ENCODE peak calls at places on chromosomes 1 and 21, in five cellular contexts. One of them, this sample, is unnamed.

GRCh38 chr1:3284691-3285090 is 169.8 kb upstream of the ARHGEF16 start:
- DNase-seq in kidney epithelial cell: no peak
- DNase-seq in stimulated activated CD8-positive, alpha-beta memory T cell treated with anti-CD3 and anti-CD28 coated beads, Interleukin-4, amount 100 ng/mL, for 1 hour: no peak
- DNase-seq in kidney: no peak
- DNase-seq in aorta: no peak
- DNase-seq in this sample: no peak

GRCh38 chr1:41419584-41420295 is 58.5 kb downstream of the FOXO6 start:
- DNase-seq in kidney: no peak
- DNase-seq in kidney epithelial cell: no peak
- DNase-seq in aorta: peak; percentile 20
- DNase-seq in stimulated activated CD8-positive, alpha-beta memory T cell treated with anti-CD3 and anti-CD28 coated beads, Interleukin-4, amount 100 ng/mL, for 1 hour: no peak
- DNase-seq in this sample: no peak

GRCh38 chr1:227317541-227318002 is 720 bp downstream of the CDC42BPA start:
- DNase-seq in aorta: peak; percentile 78
- DNase-seq in stimulated activated CD8-positive, alpha-beta memory T cell treated with anti-CD3 and anti-CD28 coated beads, Interleukin-4, amount 100 ng/mL, for 1 hour: no peak
- DNase-seq in kidney epithelial cell: no peak
- DNase-seq in kidney: no peak
- DNase-seq in this sample: no peak

GRCh38 chr1:92916899-92917298 is 44.4 kb downstream of the DIPK1A start:
- DNase-seq in kidney epithelial cell: no peak
- DNase-seq in kidney: no peak
- DNase-seq in aorta: no peak
- DNase-seq in stimulated activated CD8-positive, alpha-beta memory T cell treated with anti-CD3 and anti-CD28 coated beads, Interleukin-4, amount 100 ng/mL, for 1 hour: no peak
- DNase-seq in this sample: no peak

GRCh38 chr1:54224233-54224632 is 24.3 kb downstream of the MRPL37 start:
- DNase-seq in aorta: no peak
- DNase-seq in kidney: no peak
- DNase-seq in stimulated activated CD8-positive, alpha-beta memory T cell treated with anti-CD3 and anti-CD28 coated beads, Interleukin-4, amount 100 ng/mL, for 1 hour: no peak
- DNase-seq in kidney epithelial cell: no peak
- DNase-seq in this sample: no peak

GRCh38 chr1:241895013-241895412 is 47.0 kb downstream of the EXO1 start:
- DNase-seq in kidney: no peak
- DNase-seq in stimulated activated CD8-positive, alpha-beta memory T cell treated with anti-CD3 and anti-CD28 coated beads, Interleukin-4, amount 100 ng/mL, for 1 hour: no peak
- DNase-seq in aorta: no peak
- DNase-seq in kidney epithelial cell: no peak
- DNase-seq in this sample: no peak

GRCh38 chr1:115969509-115969908 is 6.8 kb upstream of the SLC22A15 start:
- DNase-seq in stimulated activated CD8-positive, alpha-beta memory T cell treated with anti-CD3 and anti-CD28 coated beads, Interleukin-4, amount 100 ng/mL, for 1 hour: no peak
- DNase-seq in aorta: no peak
- DNase-seq in kidney epithelial cell: no peak
- DNase-seq in kidney: no peak
- DNase-seq in this sample: no peak

GRCh38 chr1:72567511-72567910 is 285.2 kb upstream of the NEGR1 start:
- DNase-seq in aorta: no peak
- DNase-seq in kidney epithelial cell: no peak
- DNase-seq in kidney: no peak
- DNase-seq in stimulated activated CD8-positive, alpha-beta memory T cell treated with anti-CD3 and anti-CD28 coated beads, Interleukin-4, amount 100 ng/mL, for 1 hour: no peak
- DNase-seq in this sample: no peak

GRCh38 chr1:9630331-9631081 is 21.0 kb upstream of the PIK3CD start:
- DNase-seq in stimulated activated CD8-positive, alpha-beta memory T cell treated with anti-CD3 and anti-CD28 coated beads, Interleukin-4, amount 100 ng/mL, for 1 hour: no peak
- DNase-seq in aorta: no peak
- DNase-seq in kidney: no peak
- DNase-seq in kidney epithelial cell: no peak
- DNase-seq in this sample: no peak

GRCh38 chr1:54600947-54601725 is 22.2 kb downstream of the FAM151A start:
- DNase-seq in stimulated activated CD8-positive, alpha-beta memory T cell treated with anti-CD3 and anti-CD28 coated beads, Interleukin-4, amount 100 ng/mL, for 1 hour: no peak
- DNase-seq in kidney: no peak
- DNase-seq in aorta: no peak
- DNase-seq in kidney epithelial cell: no peak
- DNase-seq in this sample: no peak

GRCh38 chr21:17613242-17613676 is 558 bp upstream of the BTG3 start:
- DNase-seq in stimulated activated CD8-positive, alpha-beta memory T cell treated with anti-CD3 and anti-CD28 coated beads, Interleukin-4, amount 100 ng/mL, for 1 hour: no peak
- DNase-seq in aorta: peak; percentile 79
- DNase-seq in kidney: peak; percentile 77
- DNase-seq in kidney epithelial cell: no peak
- DNase-seq in this sample: no peak

GRCh38 chr1:115215703-115216521 is 122.1 kb downstream of the NGF start:
- DNase-seq in stimulated activated CD8-positive, alpha-beta memory T cell treated with anti-CD3 and anti-CD28 coated beads, Interleukin-4, amount 100 ng/mL, for 1 hour: no peak
- DNase-seq in kidney epithelial cell: no peak
- DNase-seq in kidney: no peak
- DNase-seq in aorta: no peak
- DNase-seq in this sample: no peak

GRCh38 chr1:228935198-228935663 is 200.0 kb downstream of the RHOU start:
- DNase-seq in kidney: no peak
- DNase-seq in kidney epithelial cell: no peak
- DNase-seq in stimulated activated CD8-positive, alpha-beta memory T cell treated with anti-CD3 and anti-CD28 coated beads, Interleukin-4, amount 100 ng/mL, for 1 hour: no peak
- DNase-seq in aorta: no peak
- DNase-seq in this sample: no peak

GRCh38 chr1:29736582-29737188 is 500.4 kb downstream of the PTPRU start:
- DNase-seq in kidney epithelial cell: no peak
- DNase-seq in stimulated activated CD8-positive, alpha-beta memory T cell treated with anti-CD3 and anti-CD28 coated beads, Interleukin-4, amount 100 ng/mL, for 1 hour: no peak
- DNase-seq in aorta: no peak
- DNase-seq in kidney: no peak
- DNase-seq in this sample: no peak

GRCh38 chr1:202279806-202280205 is 61.9 kb downstream of the UBE2T start:
- DNase-seq in aorta: no peak
- DNase-seq in stimulated activated CD8-positive, alpha-beta memory T cell treated with anti-CD3 and anti-CD28 coated beads, Interleukin-4, amount 100 ng/mL, for 1 hour: no peak
- DNase-seq in kidney: no peak
- DNase-seq in kidney epithelial cell: no peak
- DNase-seq in this sample: no peak

GRCh38 chr21:38712076-38712475 is 93.7 kb upstream of the ETS2 start:
- DNase-seq in aorta: no peak
- DNase-seq in kidney epithelial cell: peak; percentile 12
- DNase-seq in stimulated activated CD8-positive, alpha-beta memory T cell treated with anti-CD3 and anti-CD28 coated beads, Interleukin-4, amount 100 ng/mL, for 1 hour: no peak
- DNase-seq in kidney: no peak
- DNase-seq in this sample: peak; percentile 15

GRCh38 chr1:30907641-30908445 is 715 bp downstream of the SDC3 start:
- DNase-seq in kidney epithelial cell: no peak
- DNase-seq in aorta: peak; percentile 76
- DNase-seq in kidney: peak; percentile 80
- DNase-seq in stimulated activated CD8-positive, alpha-beta memory T cell treated with anti-CD3 and anti-CD28 coated beads, Interleukin-4, amount 100 ng/mL, for 1 hour: no peak
- DNase-seq in this sample: no peak

GRCh38 chr1:37055631-37056030 is 21.3 kb upstream of the GRIK3 start:
- DNase-seq in kidney epithelial cell: no peak
- DNase-seq in kidney: no peak
- DNase-seq in stimulated activated CD8-positive, alpha-beta memory T cell treated with anti-CD3 and anti-CD28 coated beads, Interleukin-4, amount 100 ng/mL, for 1 hour: no peak
- DNase-seq in aorta: no peak
- DNase-seq in this sample: no peak

GRCh38 chr1:53733975-53734649 is 4.9 kb downstream of the GLIS1 start:
- DNase-seq in kidney epithelial cell: no peak
- DNase-seq in stimulated activated CD8-positive, alpha-beta memory T cell treated with anti-CD3 and anti-CD28 coated beads, Interleukin-4, amount 100 ng/mL, for 1 hour: no peak
- DNase-seq in kidney: no peak
- DNase-seq in aorta: no peak
- DNase-seq in this sample: peak; percentile 38

GRCh38 chr1:201180133-201180532 is 10.5 kb upstream of the IGFN1 start:
- DNase-seq in kidney: no peak
- DNase-seq in aorta: no peak
- DNase-seq in stimulated activated CD8-positive, alpha-beta memory T cell treated with anti-CD3 and anti-CD28 coated beads, Interleukin-4, amount 100 ng/mL, for 1 hour: no peak
- DNase-seq in kidney epithelial cell: no peak
- DNase-seq in this sample: no peak

GRCh38 chr1:192610114-192610958 is 25.6 kb upstream of the RGS13 start:
- DNase-seq in kidney: no peak
- DNase-seq in kidney epithelial cell: no peak
- DNase-seq in stimulated activated CD8-positive, alpha-beta memory T cell treated with anti-CD3 and anti-CD28 coated beads, Interleukin-4, amount 100 ng/mL, for 1 hour: no peak
- DNase-seq in aorta: no peak
- DNase-seq in this sample: no peak

GRCh38 chr1:19340387-19340937 is 28.3 kb downstream of the SLC66A1 start:
- DNase-seq in aorta: no peak
- DNase-seq in kidney epithelial cell: no peak
- DNase-seq in stimulated activated CD8-positive, alpha-beta memory T cell treated with anti-CD3 and anti-CD28 coated beads, Interleukin-4, amount 100 ng/mL, for 1 hour: no peak
- DNase-seq in kidney: no peak
- DNase-seq in this sample: no peak

GRCh38 chr1:191963286-191963685 is 195.0 kb upstream of the RGS18 start:
- DNase-seq in kidney epithelial cell: peak; percentile 12
- DNase-seq in kidney: no peak
- DNase-seq in stimulated activated CD8-positive, alpha-beta memory T cell treated with anti-CD3 and anti-CD28 coated beads, Interleukin-4, amount 100 ng/mL, for 1 hour: no peak
- DNase-seq in aorta: no peak
- DNase-seq in this sample: peak; percentile 34

GRCh38 chr1:41900611-41901444 is 17.9 kb downstream of the HIVEP3 start:
- DNase-seq in stimulated activated CD8-positive, alpha-beta memory T cell treated with anti-CD3 and anti-CD28 coated beads, Interleukin-4, amount 100 ng/mL, for 1 hour: no peak
- DNase-seq in aorta: no peak
- DNase-seq in kidney: no peak
- DNase-seq in kidney epithelial cell: peak; percentile 74
- DNase-seq in this sample: peak; percentile 77

GRCh38 chr1:98264727-98265126 is 343.9 kb upstream of the DPYD start:
- DNase-seq in kidney: no peak
- DNase-seq in aorta: no peak
- DNase-seq in kidney epithelial cell: no peak
- DNase-seq in stimulated activated CD8-positive, alpha-beta memory T cell treated with anti-CD3 and anti-CD28 coated beads, Interleukin-4, amount 100 ng/mL, for 1 hour: no peak
- DNase-seq in this sample: no peak

GRCh38 chr1:204072951-204073836 is at the start of gene SOX13:
- DNase-seq in aorta: peak; percentile 94
- DNase-seq in kidney: peak; percentile 97
- DNase-seq in kidney epithelial cell: peak; percentile 54
- DNase-seq in stimulated activated CD8-positive, alpha-beta memory T cell treated with anti-CD3 and anti-CD28 coated beads, Interleukin-4, amount 100 ng/mL, for 1 hour: no peak
- DNase-seq in this sample: peak; percentile 75

GRCh38 chr1:192263436-192263835 is 53.4 kb upstream of the RGS21 start:
- DNase-seq in kidney: no peak
- DNase-seq in kidney epithelial cell: peak; percentile 19
- DNase-seq in aorta: no peak
- DNase-seq in stimulated activated CD8-positive, alpha-beta memory T cell treated with anti-CD3 and anti-CD28 coated beads, Interleukin-4, amount 100 ng/mL, for 1 hour: no peak
- DNase-seq in this sample: no peak

GRCh38 chr1:38127432-38127831 is 80.8 kb upstream of the POU3F1 start:
- DNase-seq in aorta: no peak
- DNase-seq in kidney epithelial cell: no peak
- DNase-seq in kidney: no peak
- DNase-seq in stimulated activated CD8-positive, alpha-beta memory T cell treated with anti-CD3 and anti-CD28 coated beads, Interleukin-4, amount 100 ng/mL, for 1 hour: no peak
- DNase-seq in this sample: no peak

GRCh38 chr1:239563680-239564079 is 177.3 kb downstream of the CHRM3 start:
- DNase-seq in kidney epithelial cell: no peak
- DNase-seq in stimulated activated CD8-positive, alpha-beta memory T cell treated with anti-CD3 and anti-CD28 coated beads, Interleukin-4, amount 100 ng/mL, for 1 hour: no peak
- DNase-seq in kidney: no peak
- DNase-seq in aorta: no peak
- DNase-seq in this sample: no peak

GRCh38 chr1:11701551-11701961 is 10.0 kb downstream of the DRAXIN start:
- DNase-seq in stimulated activated CD8-positive, alpha-beta memory T cell treated with anti-CD3 and anti-CD28 coated beads, Interleukin-4, amount 100 ng/mL, for 1 hour: no peak
- DNase-seq in kidney epithelial cell: no peak
- DNase-seq in aorta: no peak
- DNase-seq in kidney: no peak
- DNase-seq in this sample: no peak

GRCh38 chr1:10646347-10646861 is 150.0 kb downstream of the CASZ1 start:
- DNase-seq in stimulated activated CD8-positive, alpha-beta memory T cell treated with anti-CD3 and anti-CD28 coated beads, Interleukin-4, amount 100 ng/mL, for 1 hour: no peak
- DNase-seq in kidney: no peak
- DNase-seq in aorta: no peak
- DNase-seq in kidney epithelial cell: peak; percentile 18
- DNase-seq in this sample: peak; percentile 26

GRCh38 chr1:33387512-33388079 is 43.3 kb downstream of the PHC2 start:
- DNase-seq in stimulated activated CD8-positive, alpha-beta memory T cell treated with anti-CD3 and anti-CD28 coated beads, Interleukin-4, amount 100 ng/mL, for 1 hour: no peak
- DNase-seq in aorta: no peak
- DNase-seq in kidney epithelial cell: no peak
- DNase-seq in kidney: no peak
- DNase-seq in this sample: peak; percentile 86

GRCh38 chr1:172588296-172589291 is 55.6 kb downstream of the SUCO start:
- DNase-seq in kidney: no peak
- DNase-seq in aorta: no peak
- DNase-seq in kidney epithelial cell: peak; percentile 51
- DNase-seq in stimulated activated CD8-positive, alpha-beta memory T cell treated with anti-CD3 and anti-CD28 coated beads, Interleukin-4, amount 100 ng/mL, for 1 hour: no peak
- DNase-seq in this sample: peak; percentile 66

GRCh38 chr21:42460391-42461184 is 35.4 kb downstream of the RSPH1 start:
- DNase-seq in kidney: peak; percentile 91
- DNase-seq in kidney epithelial cell: no peak
- DNase-seq in stimulated activated CD8-positive, alpha-beta memory T cell treated with anti-CD3 and anti-CD28 coated beads, Interleukin-4, amount 100 ng/mL, for 1 hour: no peak
- DNase-seq in aorta: no peak
- DNase-seq in this sample: no peak

GRCh38 chr1:230317823-230318819 is 108.0 kb downstream of the PGBD5 start:
- DNase-seq in stimulated activated CD8-positive, alpha-beta memory T cell treated with anti-CD3 and anti-CD28 coated beads, Interleukin-4, amount 100 ng/mL, for 1 hour: no peak
- DNase-seq in kidney epithelial cell: no peak
- DNase-seq in kidney: no peak
- DNase-seq in aorta: peak; percentile 71
- DNase-seq in this sample: no peak

GRCh38 chr1:238592586-238592985 is 701.9 kb upstream of the ZP4 start:
- DNase-seq in stimulated activated CD8-positive, alpha-beta memory T cell treated with anti-CD3 and anti-CD28 coated beads, Interleukin-4, amount 100 ng/mL, for 1 hour: no peak
- DNase-seq in kidney epithelial cell: peak; percentile 65
- DNase-seq in kidney: no peak
- DNase-seq in aorta: no peak
- DNase-seq in this sample: no peak

GRCh38 chr1:150017206-150017750 is 6.8 kb upstream of the OTUD7B start:
- DNase-seq in kidney epithelial cell: no peak
- DNase-seq in stimulated activated CD8-positive, alpha-beta memory T cell treated with anti-CD3 and anti-CD28 coated beads, Interleukin-4, amount 100 ng/mL, for 1 hour: no peak
- DNase-seq in aorta: no peak
- DNase-seq in kidney: no peak
- DNase-seq in this sample: no peak

This sample was measured in HS-5.